ENCODE peak calls at places on chromosomes 3 and 15, in seven cellular contexts. P, J, R, X, B, U and C are unnamed samples.

GRCh38 chr15:48459571-48460461 is 128.6 kb downstream of the DUT start:
- DNase-seq in J (no peak), R (no peak), X (peak; percentile 76), U (no peak), P (no peak), B (no peak), C (no peak)

GRCh38 chr15:42141246-42141645 is 15.2 kb downstream of the PLA2G4F start:
- DNase-seq in X (no peak), P (no peak), B (no peak), J (no peak), R (no peak), U (no peak), C (no peak)

GRCh38 chr3:168865022-168865551 is 769.4 kb upstream of the GOLIM4 start:
- DNase-seq in U (peak; percentile 48), J (no peak), X (peak; percentile 33), R (peak; percentile 48), B (no peak), P (no peak), C (no peak)

GRCh38 chr3:98901032-98901464 is 447 bp downstream of the DCBLD2 start:
- DNase-seq in U (peak; percentile 77), J (peak; percentile 53), P (no peak), B (peak; percentile 30), R (peak; percentile 10), X (peak; percentile 48), C (peak; percentile 62)

GRCh38 chr3:54951405-54951804 is 23.5 kb upstream of the LRTM1 start:
- DNase-seq in B (peak; percentile 47), R (no peak), X (peak; percentile 85), U (peak; percentile 86), J (peak; percentile 51), P (no peak), C (no peak)

GRCh38 chr3:150519026-150519425 is 27.3 kb downstream of the SERP1 start:
- DNase-seq in J (no peak), P (no peak), R (no peak), X (no peak), B (no peak), U (no peak), C (no peak)

GRCh38 chr3:105458518-105459215 is 92.0 kb downstream of the ALCAM start:
- DNase-seq in B (no peak), U (no peak), J (no peak), X (peak; percentile 9), R (no peak), P (no peak), C (no peak)

GRCh38 chr3:135896613-135897012 is 68.9 kb upstream of the PPP2R3A start:
- DNase-seq in P (no peak), B (no peak), U (no peak), X (no peak), R (no peak), J (no peak), C (no peak)

GRCh38 chr15:101266034-101266433 is 11.3 kb downstream of the SELENOS start:
- DNase-seq in J (no peak), X (peak; percentile 39), B (no peak), P (no peak), R (no peak), U (no peak), C (no peak)

GRCh38 chr15:100111103-100112060 is 230.4 kb downstream of the ADAMTS17 start:
- DNase-seq in P (no peak), B (no peak), J (no peak), U (peak; percentile 80), R (no peak), X (peak; percentile 76), C (no peak)

GRCh38 chr3:148955544-148956346 is 35.6 kb upstream of the GYG1 start:
- DNase-seq in P (no peak), X (peak; percentile 76), U (peak; percentile 82), J (peak; percentile 35), B (no peak), R (peak; percentile 52), C (peak; percentile 18)

GRCh38 chr3:84194032-84194431 is 764.8 kb upstream of the CADM2 start:
- DNase-seq in J (no peak), R (no peak), U (no peak), P (no peak), B (no peak), X (no peak), C (no peak)

GRCh38 chr3:142148871-142149860 is at the start of gene TFDP2:
- DNase-seq in X (peak; percentile 78), P (peak; percentile 90), R (peak; percentile 90), B (peak; percentile 92), J (peak; percentile 92), U (peak; percentile 95), C (peak; percentile 96)

GRCh38 chr3:36832406-36832805 is 68.1 kb upstream of the DCLK3 start:
- DNase-seq in J (no peak), R (no peak), U (no peak), X (no peak), B (no peak), P (no peak), C (no peak)

GRCh38 chr3:116140100-116140689 is 305.1 kb downstream of the LSAMP start:
- DNase-seq in P (no peak), J (no peak), X (no peak), U (peak; percentile 48), R (peak; percentile 49), B (no peak), C (no peak)

GRCh38 chr3:69784854-69785523 is 45.7 kb downstream of the MITF start:
- DNase-seq in U (peak; percentile 67), J (peak; percentile 79), R (no peak), P (no peak), X (peak; percentile 85), B (no peak), C (no peak)

GRCh38 chr3:186255703-186256331 is 106.2 kb downstream of the DGKG start:
- DNase-seq in X (no peak), R (no peak), B (no peak), U (no peak), J (peak; percentile 46), P (peak; percentile 66), C (peak; percentile 72)
- TF ChIP-seq CTCF in X (no peak), R (peak; percentile 46), B (peak; percentile 41), U (peak; percentile 9), J (no peak), P (peak; percentile 82), C (peak; percentile 66)

GRCh38 chr15:43186003-43186353 is 775 bp downstream of the CCNDBP1 start:
- DNase-seq in X (no peak), R (peak; percentile 19), U (peak; percentile 28), B (no peak), J (no peak), P (no peak), C (peak; percentile 57)

GRCh38 chr15:43183270-43183669 is 1.9 kb upstream of the CCNDBP1 start:
- DNase-seq in U (no peak), P (no peak), R (no peak), B (no peak), J (no peak), X (no peak), C (no peak)

GRCh38 chr15:43184407-43185160 is 619 bp upstream of the CCNDBP1 start:
- DNase-seq in B (no peak), R (no peak), U (no peak), P (no peak), X (no peak), J (no peak), C (no peak)

GRCh38 chr15:43187544-43188155 is 2.4 kb downstream of the CCNDBP1 start:
- DNase-seq in R (peak; percentile 76), U (peak; percentile 73), P (no peak), B (no peak), X (peak; percentile 56), J (no peak), C (no peak)

DNA sequence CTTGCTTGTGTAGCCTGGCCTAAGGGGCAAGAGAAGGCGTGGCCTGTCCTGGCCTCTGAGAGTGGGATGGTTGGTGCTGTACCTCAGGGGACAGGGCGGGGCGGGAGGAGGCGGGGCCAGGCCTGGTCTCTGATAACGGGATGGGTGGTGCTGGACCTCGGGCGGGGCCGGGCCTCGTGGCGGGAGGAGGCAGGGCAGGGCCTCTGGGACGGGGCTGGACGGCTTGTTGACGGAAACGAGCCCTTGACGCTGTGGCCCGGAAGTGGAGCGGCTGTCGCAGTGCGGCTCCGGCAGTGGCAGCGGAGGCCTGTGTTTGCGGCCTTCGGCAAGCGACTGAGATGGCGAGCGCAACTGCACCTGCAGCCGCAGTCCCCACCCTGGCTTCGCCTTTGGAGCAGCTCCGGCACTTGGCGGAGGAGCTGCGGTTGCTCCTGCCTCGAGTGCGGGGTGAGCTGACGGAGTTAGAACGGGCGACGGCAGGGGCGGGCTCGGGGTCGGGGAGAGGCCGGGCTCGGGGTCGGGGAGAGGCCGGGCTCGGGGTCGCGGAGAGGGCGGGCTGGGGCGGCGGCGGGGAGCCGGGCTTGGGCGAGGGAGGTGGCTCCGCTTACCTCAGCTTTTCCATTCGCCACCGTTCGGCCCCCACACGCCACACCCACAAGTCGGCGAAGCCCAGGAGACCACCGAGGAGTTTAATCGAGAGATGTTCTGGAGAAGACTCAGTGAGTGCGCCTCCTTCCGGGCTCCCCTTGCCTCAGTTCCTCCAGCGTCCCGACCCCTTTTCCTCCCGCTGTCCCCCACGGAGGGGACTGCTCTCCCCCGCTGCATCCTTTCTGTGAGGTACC is at the start of gene CCNDBP1:
- DNase-seq in U (peak; percentile 95), X (peak; percentile 69), R (peak; percentile 97), P (peak; percentile 94), J (peak; percentile 99), B (peak; percentile 86), C (peak; percentile 99)
- TF ChIP-seq CTCF in U (peak; percentile 56), X (peak; percentile 68), R (peak; percentile 40), P (peak; percentile 67), J (no peak), B (peak; percentile 62), C (no peak)

DNA sequence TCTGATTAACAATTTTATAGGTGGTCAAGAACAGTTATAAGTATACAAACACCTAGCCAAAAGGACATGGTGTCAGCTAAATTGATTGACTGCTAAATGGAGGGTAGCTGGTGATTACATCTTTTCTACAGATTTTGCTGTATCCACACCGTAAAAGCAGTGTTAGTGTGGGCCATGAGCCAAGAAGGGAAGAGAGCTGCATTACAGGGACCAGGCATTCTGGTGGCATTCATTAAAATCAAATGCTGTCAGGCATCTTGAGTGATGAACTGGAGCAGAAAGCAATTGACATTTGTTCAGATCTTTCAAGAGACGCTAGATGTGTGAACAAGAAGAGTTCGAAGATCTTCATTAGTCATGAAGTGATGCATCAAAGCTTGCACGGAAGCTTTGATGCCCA is 177.9 kb downstream of the ARPP21 start:
- DNase-seq in R (no peak), U (no peak), X (no peak), J (no peak), P (no peak), B (no peak), C (no peak)
- TF ChIP-seq CTCF in R (no peak), U (no peak), X (no peak), J (no peak), P (no peak), B (no peak), C (no peak)

GRCh38 chr15:98904466-98905048 is 103.0 kb downstream of the PGPEP1L start:
- DNase-seq in R (peak; percentile 34), J (no peak), B (no peak), X (peak; percentile 65), P (peak; percentile 28), U (peak; percentile 53), C (peak; percentile 66)
- TF ChIP-seq CTCF in R (peak; percentile 54), J (peak; percentile 38), B (peak; percentile 38), X (peak; percentile 83), P (no peak), U (peak; percentile 62), C (peak; percentile 43)

DNA sequence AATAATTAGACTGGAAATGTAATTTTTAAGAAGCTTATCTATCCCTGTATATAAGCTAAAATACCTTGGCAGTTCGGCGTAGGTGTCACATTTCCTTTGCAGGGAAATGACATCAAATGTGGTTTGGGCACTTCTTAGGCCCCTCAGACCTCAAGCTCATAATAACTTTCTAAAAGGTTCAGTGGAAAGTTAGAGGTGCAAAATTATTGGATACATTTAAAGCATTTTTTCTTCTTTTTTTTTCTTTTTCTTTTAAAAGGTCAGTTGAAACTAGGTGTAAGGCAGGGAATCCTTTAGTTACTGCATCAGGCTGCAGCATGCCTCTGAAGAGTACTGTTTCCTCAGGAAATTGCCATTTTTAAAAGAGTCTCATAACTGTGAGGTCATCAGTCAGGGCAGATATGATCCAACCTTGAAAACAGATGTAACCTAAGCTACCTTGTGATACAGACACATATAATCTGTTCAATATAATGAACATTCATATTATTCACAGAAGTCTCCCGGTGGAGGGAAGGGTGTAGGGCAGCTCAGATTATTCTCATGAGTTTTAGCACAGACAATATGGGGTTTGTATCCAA is 4.8 kb downstream of the SACM1L start:
- DNase-seq in B (no peak), R (peak; percentile 41), P (no peak), X (no peak), J (no peak), U (no peak), C (peak; percentile 39)
- TF ChIP-seq CTCF in B (no peak), R (no peak), P (no peak), X (peak; percentile 2), J (no peak), U (no peak), C (no peak)